ENCODE peak calls at places on chromosomes 2 and 18, in eight cellular contexts. One of them, this sample, is unnamed. For H3K4me1, the result is how much of the 10 kb centered on the place peaks cover.

GRCh38 chr2:176473177-176473576 is 203.9 kb downstream of the MTX2 start:
- DNase-seq in left ventricle myocardium inferior: no peak
- DNase-seq in endothelial cell of umbilical vein: peak
- DNase-seq in IMR-90: peak
- DNase-seq in CD4-positive, alpha-beta memory T cell: no peak
- DNase-seq in thoracic aorta: no peak
- DNase-seq in neural progenitor cell: no peak
- DNase-seq in body of pancreas: no peak
- DNase-seq in this sample: no peak

GRCh38 chr2:142745691-142746090 is 131.8 kb upstream of the KYNU start:
- DNase-seq in left ventricle myocardium inferior: no peak
- DNase-seq in endothelial cell of umbilical vein: no peak
- DNase-seq in IMR-90: no peak
- DNase-seq in CD4-positive, alpha-beta memory T cell: no peak
- DNase-seq in thoracic aorta: no peak
- DNase-seq in neural progenitor cell: no peak
- DNase-seq in body of pancreas: no peak
- DNase-seq in this sample: no peak

GRCh38 chr2:46535360-46535759 is 56.0 kb downstream of the TMEM247 start:
- DNase-seq in left ventricle myocardium inferior: no peak
- DNase-seq in endothelial cell of umbilical vein: no peak
- DNase-seq in IMR-90: no peak
- DNase-seq in CD4-positive, alpha-beta memory T cell: peak
- DNase-seq in thoracic aorta: no peak
- DNase-seq in neural progenitor cell: no peak
- DNase-seq in body of pancreas: no peak
- DNase-seq in this sample: no peak

GRCh38 chr2:151853070-151853758 is 25.0 kb upstream of the ARL5A start:
- DNase-seq in left ventricle myocardium inferior: no peak
- DNase-seq in endothelial cell of umbilical vein: peak
- DNase-seq in IMR-90: no peak
- DNase-seq in CD4-positive, alpha-beta memory T cell: no peak
- DNase-seq in thoracic aorta: no peak
- DNase-seq in neural progenitor cell: no peak
- DNase-seq in body of pancreas: no peak
- DNase-seq in this sample: no peak

GRCh38 chr18:76953186-76953982 is 131.0 kb downstream of the ZNF236 start:
- DNase-seq in left ventricle myocardium inferior: peak
- DNase-seq in endothelial cell of umbilical vein: peak
- DNase-seq in IMR-90: peak
- DNase-seq in CD4-positive, alpha-beta memory T cell: no peak
- DNase-seq in thoracic aorta: no peak
- DNase-seq in neural progenitor cell: no peak
- DNase-seq in body of pancreas: peak
- DNase-seq in this sample: peak

GRCh38 chr18:6414723-6415362 is at the start of gene L3MBTL4:
- DNase-seq in left ventricle myocardium inferior: peak
- DNase-seq in endothelial cell of umbilical vein: no peak
- DNase-seq in IMR-90: no peak
- DNase-seq in CD4-positive, alpha-beta memory T cell: no peak
- DNase-seq in thoracic aorta: no peak
- DNase-seq in neural progenitor cell: peak
- DNase-seq in body of pancreas: peak
- DNase-seq in this sample: peak

GRCh38 chr2:53087282-53087882 is 680.2 kb upstream of the CHAC2 start:
- DNase-seq in left ventricle myocardium inferior: no peak
- DNase-seq in endothelial cell of umbilical vein: peak
- DNase-seq in IMR-90: peak
- DNase-seq in CD4-positive, alpha-beta memory T cell: no peak
- DNase-seq in thoracic aorta: no peak
- DNase-seq in neural progenitor cell: no peak
- DNase-seq in body of pancreas: no peak
- DNase-seq in this sample: no peak

GRCh38 chr2:12587729-12588522 is 128.8 kb upstream of the TRIB2 start:
- DNase-seq in left ventricle myocardium inferior: no peak
- DNase-seq in endothelial cell of umbilical vein: peak
- DNase-seq in IMR-90: peak
- DNase-seq in CD4-positive, alpha-beta memory T cell: no peak
- DNase-seq in thoracic aorta: no peak
- DNase-seq in neural progenitor cell: no peak
- DNase-seq in body of pancreas: no peak
- DNase-seq in this sample: no peak

GRCh38 chr2:8408560-8409460 is 273.0 kb upstream of the ID2 start:
- DNase-seq in left ventricle myocardium inferior: no peak
- DNase-seq in endothelial cell of umbilical vein: no peak
- DNase-seq in IMR-90: no peak
- DNase-seq in CD4-positive, alpha-beta memory T cell: peak
- DNase-seq in thoracic aorta: no peak
- DNase-seq in neural progenitor cell: no peak
- DNase-seq in body of pancreas: no peak
- DNase-seq in this sample: no peak

GRCh38 chr2:171410624-171411023 is 23.2 kb downstream of the METTL8 start:
- DNase-seq in left ventricle myocardium inferior: no peak
- DNase-seq in endothelial cell of umbilical vein: no peak
- DNase-seq in IMR-90: no peak
- DNase-seq in CD4-positive, alpha-beta memory T cell: no peak
- DNase-seq in thoracic aorta: no peak
- DNase-seq in neural progenitor cell: no peak
- DNase-seq in body of pancreas: no peak
- DNase-seq in this sample: no peak

GRCh38 chr2:229130522-229130921 is 140.6 kb downstream of the PID1 start:
- DNase-seq in left ventricle myocardium inferior: no peak
- DNase-seq in endothelial cell of umbilical vein: no peak
- DNase-seq in IMR-90: no peak
- DNase-seq in CD4-positive, alpha-beta memory T cell: no peak
- DNase-seq in thoracic aorta: no peak
- DNase-seq in neural progenitor cell: no peak
- DNase-seq in body of pancreas: no peak
- DNase-seq in this sample: no peak

GRCh38 chr2:80091237-80091636 is 213.3 kb downstream of the LRRTM1 start:
- DNase-seq in left ventricle myocardium inferior: no peak
- DNase-seq in endothelial cell of umbilical vein: no peak
- DNase-seq in IMR-90: no peak
- DNase-seq in CD4-positive, alpha-beta memory T cell: no peak
- DNase-seq in thoracic aorta: no peak
- DNase-seq in neural progenitor cell: no peak
- DNase-seq in body of pancreas: no peak
- DNase-seq in this sample: no peak

GRCh38 chr18:12657048-12657848 is 659 bp downstream of the SPIRE1 start:
- DNase-seq in left ventricle myocardium inferior: peak
- DNase-seq in endothelial cell of umbilical vein: peak
- DNase-seq in IMR-90: peak
- DNase-seq in CD4-positive, alpha-beta memory T cell: peak
- DNase-seq in thoracic aorta: no peak
- DNase-seq in neural progenitor cell: peak
- DNase-seq in body of pancreas: peak
- DNase-seq in this sample: peak

GRCh38 chr2:73901143-73901542 is 8.3 kb downstream of the ACTG2 start:
- DNase-seq in left ventricle myocardium inferior: no peak
- DNase-seq in endothelial cell of umbilical vein: no peak
- DNase-seq in IMR-90: no peak
- DNase-seq in CD4-positive, alpha-beta memory T cell: no peak
- DNase-seq in thoracic aorta: no peak
- DNase-seq in neural progenitor cell: no peak
- DNase-seq in body of pancreas: no peak
- DNase-seq in this sample: no peak

GRCh38 chr2:224379210-224379609 is 22.7 kb downstream of the FAM124B start:
- DNase-seq in left ventricle myocardium inferior: no peak
- DNase-seq in endothelial cell of umbilical vein: no peak
- DNase-seq in IMR-90: no peak
- DNase-seq in CD4-positive, alpha-beta memory T cell: no peak
- DNase-seq in thoracic aorta: no peak
- DNase-seq in neural progenitor cell: no peak
- DNase-seq in body of pancreas: no peak
- DNase-seq in this sample: no peak

GRCh38 chr18:12295389-12296086 is 12.5 kb upstream of the TUBB6 start:
- DNase-seq in left ventricle myocardium inferior: no peak
- DNase-seq in endothelial cell of umbilical vein: peak
- DNase-seq in IMR-90: peak
- DNase-seq in CD4-positive, alpha-beta memory T cell: no peak
- DNase-seq in thoracic aorta: no peak
- DNase-seq in neural progenitor cell: no peak
- DNase-seq in body of pancreas: no peak
- DNase-seq in this sample: no peak

GRCh38 chr2:212327171-212327809 is 211.3 kb downstream of the ERBB4 start:
- DNase-seq in left ventricle myocardium inferior: no peak
- DNase-seq in endothelial cell of umbilical vein: no peak
- DNase-seq in IMR-90: no peak
- DNase-seq in CD4-positive, alpha-beta memory T cell: no peak
- DNase-seq in thoracic aorta: no peak
- DNase-seq in neural progenitor cell: no peak
- DNase-seq in body of pancreas: no peak
- DNase-seq in this sample: no peak

GRCh38 chr2:55112229-55113016 is 62.2 kb upstream of the RTN4 start:
- DNase-seq in left ventricle myocardium inferior: peak
- DNase-seq in endothelial cell of umbilical vein: peak
- DNase-seq in IMR-90: peak
- DNase-seq in CD4-positive, alpha-beta memory T cell: no peak
- DNase-seq in thoracic aorta: no peak
- DNase-seq in neural progenitor cell: peak
- DNase-seq in body of pancreas: no peak
- DNase-seq in this sample: peak

GRCh38 chr18:48319796-48320638 is 89.2 kb downstream of the ZBTB7C start:
- DNase-seq in left ventricle myocardium inferior: no peak
- DNase-seq in endothelial cell of umbilical vein: no peak
- DNase-seq in IMR-90: peak
- DNase-seq in CD4-positive, alpha-beta memory T cell: no peak
- DNase-seq in thoracic aorta: no peak
- DNase-seq in neural progenitor cell: no peak
- DNase-seq in body of pancreas: no peak
- DNase-seq in this sample: no peak

GRCh38 chr2:45826476-45826875 is 175.0 kb downstream of the PRKCE start:
- DNase-seq in left ventricle myocardium inferior: no peak
- DNase-seq in endothelial cell of umbilical vein: no peak
- DNase-seq in IMR-90: no peak
- DNase-seq in CD4-positive, alpha-beta memory T cell: no peak
- DNase-seq in thoracic aorta: no peak
- DNase-seq in neural progenitor cell: no peak
- DNase-seq in body of pancreas: no peak
- DNase-seq in this sample: no peak

GRCh38 chr2:196252408-196253114 is 81.2 kb upstream of the STK17B start:
- DNase-seq in left ventricle myocardium inferior: no peak
- DNase-seq in endothelial cell of umbilical vein: no peak
- DNase-seq in IMR-90: peak
- DNase-seq in CD4-positive, alpha-beta memory T cell: no peak
- DNase-seq in thoracic aorta: no peak
- DNase-seq in neural progenitor cell: no peak
- DNase-seq in body of pancreas: no peak
- DNase-seq in this sample: no peak

GRCh38 chr2:11784747-11785610 is 38.5 kb downstream of the LPIN1 start:
- DNase-seq in left ventricle myocardium inferior: no peak
- DNase-seq in endothelial cell of umbilical vein: peak
- DNase-seq in IMR-90: peak
- DNase-seq in CD4-positive, alpha-beta memory T cell: peak
- DNase-seq in thoracic aorta: no peak
- DNase-seq in neural progenitor cell: peak
- DNase-seq in body of pancreas: peak
- DNase-seq in this sample: no peak

GRCh38 chr2:223122706-223123265 is 70.8 kb downstream of the KCNE4 start:
- DNase-seq in left ventricle myocardium inferior: no peak
- DNase-seq in endothelial cell of umbilical vein: peak
- DNase-seq in IMR-90: no peak
- DNase-seq in CD4-positive, alpha-beta memory T cell: no peak
- DNase-seq in thoracic aorta: no peak
- DNase-seq in neural progenitor cell: no peak
- DNase-seq in body of pancreas: no peak
- DNase-seq in this sample: no peak

GRCh38 chr2:111123751-111124150 is 3.0 kb downstream of the BCL2L11 start:
- DNase-seq in left ventricle myocardium inferior: no peak
- DNase-seq in endothelial cell of umbilical vein: no peak
- DNase-seq in IMR-90: no peak
- DNase-seq in CD4-positive, alpha-beta memory T cell: no peak
- DNase-seq in thoracic aorta: no peak
- DNase-seq in neural progenitor cell: no peak
- DNase-seq in body of pancreas: no peak
- DNase-seq in this sample: no peak
- H3K4me3 ChIP-seq in left ventricle myocardium inferior: peak
- H3K4me3 ChIP-seq in endothelial cell of umbilical vein: no peak
- H3K4me3 ChIP-seq in IMR-90: no peak
- H3K4me3 ChIP-seq in CD4-positive, alpha-beta memory T cell: no peak
- H3K4me3 ChIP-seq in thoracic aorta: peak
- H3K4me3 ChIP-seq in neural progenitor cell: peak
- H3K4me3 ChIP-seq in body of pancreas: no peak
- H3K4me3 ChIP-seq in this sample: peak

GRCh38 chr2:230877131-230877736 is 12.5 kb downstream of the ITM2C start:
- DNase-seq in left ventricle myocardium inferior: no peak
- DNase-seq in endothelial cell of umbilical vein: no peak
- DNase-seq in IMR-90: no peak
- DNase-seq in CD4-positive, alpha-beta memory T cell: no peak
- DNase-seq in thoracic aorta: no peak
- DNase-seq in neural progenitor cell: no peak
- DNase-seq in body of pancreas: peak
- DNase-seq in this sample: no peak
- H3K4me1 ChIP-seq in left ventricle myocardium inferior: under half
- H3K4me1 ChIP-seq in endothelial cell of umbilical vein: under half
- H3K4me1 ChIP-seq in IMR-90: under half
- H3K4me1 ChIP-seq in CD4-positive, alpha-beta memory T cell: under half
- H3K4me1 ChIP-seq in thoracic aorta: under half
- H3K4me1 ChIP-seq in neural progenitor cell: under half
- H3K4me1 ChIP-seq in body of pancreas: under half
- H3K4me1 ChIP-seq in this sample: under half

DNA sequence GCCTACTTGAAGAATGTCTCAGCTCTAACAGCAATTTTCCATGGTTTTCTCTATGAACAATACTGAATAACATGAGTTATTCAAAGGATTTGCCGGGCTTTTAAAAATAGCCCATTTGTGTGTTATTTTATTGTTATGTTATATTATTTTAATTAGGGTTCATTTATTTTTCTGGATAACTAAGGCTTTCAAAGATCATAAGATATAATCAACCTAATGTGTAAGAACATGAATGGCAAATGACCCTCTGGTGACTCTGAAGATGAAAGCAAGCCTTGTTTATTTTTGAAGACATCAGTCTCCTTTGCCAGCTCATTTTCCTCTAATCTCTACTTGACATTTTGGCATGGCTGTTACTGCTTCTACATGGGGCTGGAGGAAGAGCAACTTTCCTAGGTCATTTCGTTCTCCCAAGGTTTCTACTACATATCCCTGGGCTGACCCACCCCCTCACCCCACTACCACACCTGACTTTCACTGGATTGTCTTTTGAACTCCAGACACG is 10.6 kb downstream of the FAP start:
- DNase-seq in left ventricle myocardium inferior: no peak
- DNase-seq in endothelial cell of umbilical vein: no peak
- DNase-seq in IMR-90: no peak
- DNase-seq in CD4-positive, alpha-beta memory T cell: no peak
- DNase-seq in thoracic aorta: no peak
- DNase-seq in neural progenitor cell: no peak
- DNase-seq in body of pancreas: no peak
- DNase-seq in this sample: no peak
- H3K27ac ChIP-seq in left ventricle myocardium inferior: no peak
- H3K27ac ChIP-seq in endothelial cell of umbilical vein: no peak
- H3K27ac ChIP-seq in IMR-90: peak
- H3K27ac ChIP-seq in CD4-positive, alpha-beta memory T cell: no peak
- H3K27ac ChIP-seq in thoracic aorta: no peak
- H3K27ac ChIP-seq in neural progenitor cell: no peak
- H3K27ac ChIP-seq in body of pancreas: no peak
- H3K27ac ChIP-seq in this sample: no peak

DNA sequence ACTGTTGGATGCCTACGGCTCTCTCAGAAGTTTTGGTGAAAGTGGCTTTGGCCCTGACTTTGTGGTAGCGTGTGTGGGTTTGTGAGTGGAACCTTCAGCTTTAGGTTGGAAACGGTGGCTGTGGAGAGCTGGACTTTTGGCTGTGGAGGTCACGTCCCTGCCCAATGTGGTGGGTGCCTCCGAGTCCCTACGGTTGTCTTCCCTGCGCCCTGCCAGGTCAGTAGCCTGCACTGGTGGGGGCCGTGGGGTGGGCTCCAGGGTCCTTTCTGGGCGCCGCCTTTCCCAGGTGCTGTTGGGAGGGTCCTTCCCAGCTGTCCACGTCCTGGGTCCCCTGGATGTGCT is 11.1 kb downstream of the COLEC11 start:
- DNase-seq in left ventricle myocardium inferior: no peak
- DNase-seq in endothelial cell of umbilical vein: no peak
- DNase-seq in IMR-90: no peak
- DNase-seq in CD4-positive, alpha-beta memory T cell: no peak
- DNase-seq in thoracic aorta: no peak
- DNase-seq in neural progenitor cell: no peak
- DNase-seq in body of pancreas: no peak
- DNase-seq in this sample: peak
- H3K4me3 ChIP-seq in left ventricle myocardium inferior: no peak
- H3K4me3 ChIP-seq in endothelial cell of umbilical vein: no peak
- H3K4me3 ChIP-seq in IMR-90: no peak
- H3K4me3 ChIP-seq in CD4-positive, alpha-beta memory T cell: no peak
- H3K4me3 ChIP-seq in thoracic aorta: no peak
- H3K4me3 ChIP-seq in neural progenitor cell: no peak
- H3K4me3 ChIP-seq in body of pancreas: no peak
- H3K4me3 ChIP-seq in this sample: no peak